ENCODE peak calls at places on chromosome 14, in four cellular contexts. J, R, X and D are unnamed samples.

GRCh38 chr14:100145682-100146464 is 13.6 kb downstream of the DEGS2 start:
- DNase-seq in J (no peak), R (no peak), X (no peak), D (no peak)

GRCh38 chr14:91305650-91306431 is 61.3 kb upstream of the GPR68 start:
- DNase-seq in J (no peak), R (no peak), X (no peak), D (no peak)

GRCh38 chr14:95494456-95494855 is 22.0 kb downstream of the SYNE3 start:
- DNase-seq in X (no peak), J (no peak), R (peak; percentile 46), D (no peak)

GRCh38 chr14:68794130-68794855 is 1.4 kb upstream of the ZFP36L1 start:
- DNase-seq in R (peak; percentile 89), X (peak; percentile 94), J (peak; percentile 97), D (peak; percentile 62)

GRCh38 chr14:67940476-67940875 is 120.9 kb downstream of the RAD51B start:
- DNase-seq in X (no peak), J (no peak), R (no peak), D (no peak)

GRCh38 chr14:54312166-54312801 is 84.5 kb upstream of the CDKN3 start:
- DNase-seq in J (no peak), X (no peak), R (no peak), D (no peak)

GRCh38 chr14:67418368-67419174 is 6.6 kb upstream of the PLEK2 start:
- DNase-seq in J (peak; percentile 29), X (peak; percentile 85), R (no peak), D (no peak)

GRCh38 chr14:70744631-70745030 is 64.7 kb downstream of the MAP3K9 start:
- DNase-seq in J (no peak), R (no peak), X (no peak), D (no peak)

GRCh38 chr14:55107766-55108554 is 21.1 kb upstream of the LGALS3 start:
- DNase-seq in X (peak; percentile 91), R (peak; percentile 40), J (peak; percentile 96), D (peak; percentile 72)

GRCh38 chr14:67358914-67359313 is 690 bp downstream of the ATP6V1D start:
- DNase-seq in J (no peak), X (no peak), R (peak; percentile 3), D (no peak)

GRCh38 chr14:36099619-36100018 is 76.9 kb downstream of the PTCSC3 start:
- DNase-seq in J (no peak), X (no peak), R (no peak), D (no peak)

GRCh38 chr14:36105401-36105800 is 71.1 kb downstream of the PTCSC3 start:
- DNase-seq in R (no peak), X (no peak), J (no peak), D (no peak)
- TF ChIP-seq CTCF in R (peak; percentile 5), X (no peak), J (no peak), D (no peak)

DNA sequence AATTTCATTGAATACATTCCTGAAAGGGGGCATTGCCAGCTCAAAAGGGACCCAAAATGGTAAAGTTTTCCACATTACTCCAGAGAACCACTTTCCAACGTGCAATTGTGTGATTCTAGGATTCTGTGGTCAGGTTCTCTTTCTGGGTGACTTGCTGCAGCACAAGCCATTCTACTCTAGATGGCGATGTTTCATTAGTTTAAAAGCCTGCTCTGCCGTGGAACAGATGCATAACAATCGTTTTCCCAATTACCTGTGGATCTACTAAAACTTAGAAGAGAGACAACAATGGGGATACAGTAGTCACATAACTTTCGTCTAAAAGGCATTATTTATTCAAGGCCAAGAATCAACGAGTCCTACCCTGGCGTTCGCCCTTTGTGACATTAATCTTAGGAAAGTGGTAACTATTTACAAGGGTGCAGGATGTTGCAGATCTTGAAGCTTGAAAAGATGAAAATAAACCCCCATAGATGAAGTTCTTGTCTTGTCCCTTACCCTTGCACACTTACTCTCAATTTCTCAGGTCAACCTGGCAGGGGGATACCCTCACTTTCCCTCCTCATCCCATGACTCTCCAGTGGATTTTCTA is 400.9 kb downstream of the SNAPC1 start:
- DNase-seq in X (no peak), J (no peak), R (peak; percentile 30), D (peak; percentile 43)
- TF ChIP-seq CTCF in X (peak; percentile 48), J (no peak), R (peak; percentile 75), D (peak; percentile 67)

GRCh38 chr14:20345366-20345765 is 1.9 kb downstream of the PARP2 start:
- DNase-seq in J (no peak), R (no peak), X (no peak), D (no peak)

GRCh38 chr14:20350280-20350679 is 6.8 kb downstream of the PARP2 start:
- DNase-seq in X (no peak), J (no peak), R (no peak), D (no peak)

GRCh38 chr14:20347747-20348146 is 4.3 kb downstream of the PARP2 start:
- DNase-seq in X (no peak), J (no peak), R (no peak), D (no peak)

GRCh38 chr14:20346713-20347112 is 3.3 kb downstream of the PARP2 start:
- DNase-seq in X (no peak), J (no peak), R (no peak), D (no peak)

DNA sequence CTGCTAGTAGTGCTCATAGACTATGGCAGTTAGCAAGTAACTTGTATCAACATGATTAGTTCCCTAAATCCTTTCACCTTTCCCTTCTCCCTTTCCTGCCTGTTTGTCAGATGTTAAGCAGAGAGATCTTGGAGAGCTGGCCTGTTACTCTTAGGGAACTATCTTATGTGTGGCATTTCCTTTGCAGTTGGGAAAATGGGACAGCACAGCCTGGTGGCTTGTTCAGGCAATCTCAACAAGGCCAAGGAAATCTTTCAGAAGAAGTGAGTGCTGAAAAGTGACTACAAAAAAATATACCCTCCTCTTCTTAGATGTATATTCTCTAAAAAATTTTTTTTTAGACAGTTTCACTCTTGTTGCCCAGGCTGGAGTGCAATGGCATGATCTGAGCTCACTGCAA is 7.4 kb downstream of the PARP2 start:
- DNase-seq in X (no peak), J (no peak), R (no peak), D (no peak)
- TF ChIP-seq CTCF in X (no peak), J (no peak), R (peak; percentile 7), D (no peak)

GRCh38 chr14:43483415-43483814 is 1023.7 kb downstream of the FSCB start:
- DNase-seq in J (no peak), X (no peak), R (no peak), D (no peak)
- TF ChIP-seq CTCF in J (no peak), X (no peak), R (no peak), D (no peak)